ENCODE peak calls at places on chromosomes 13 and 19, in five cellular contexts. P is suprapubic skin, D is spleen, M is sigmoid colon, F is prostate gland. G is an unnamed sample.

GRCh38 chr13:80473695-80474094 is 132.8 kb upstream of the SPRY2 start:
- DNase-seq in D (no peak), P (no peak), M (no peak), F (no peak), G (no peak)

GRCh38 chr13:23898101-23898500 is 799 bp upstream of the C1QTNF9B start:
- DNase-seq in M (peak; percentile 85), D (no peak), P (no peak), F (no peak), G (peak; percentile 19)

GRCh38 chr13:45827318-45827717 is 24.2 kb downstream of the SIAH3 start:
- DNase-seq in P (no peak), F (no peak), D (no peak), M (no peak), G (no peak)

GRCh38 chr13:29858231-29858630 is 7.8 kb upstream of the UBL3 start:
- DNase-seq in F (no peak), D (no peak), P (no peak), M (no peak), G (no peak)

GRCh38 chr19:17021328-17021727 is 5.3 kb downstream of the CPAMD8 start:
- DNase-seq in D (no peak), M (no peak), P (no peak), F (no peak), G (no peak)

GRCh38 chr19:29376855-29377354 is 148.9 kb upstream of the VSTM2B start:
- DNase-seq in F (no peak), D (peak; percentile 41), M (no peak), P (peak; percentile 14), G (no peak)

GRCh38 chr13:58059624-58060023 is 428.1 kb downstream of the PCDH17 start:
- DNase-seq in F (no peak), P (no peak), M (no peak), D (no peak), G (no peak)

GRCh38 chr13:36752673-36753072 is 66.3 kb upstream of the RFXAP start:
- DNase-seq in P (no peak), F (no peak), M (no peak), D (no peak), G (no peak)

GRCh38 chr13:51674276-51674675 is 90.0 kb downstream of the WDFY2 start:
- DNase-seq in M (no peak), F (peak; percentile 90), D (no peak), P (peak; percentile 74), G (peak; percentile 53)

GRCh38 chr13:44354322-44354721 is 19.3 kb upstream of the SERP2 start:
- DNase-seq in F (no peak), M (no peak), P (no peak), D (no peak), G (no peak)

GRCh38 chr13:20544186-20544914 is 18.7 kb upstream of the CRYL1 start:
- DNase-seq in M (no peak), P (no peak), F (no peak), D (no peak), G (no peak)

GRCh38 chr13:22726721-22727120 is 454.1 kb upstream of the SGCG start:
- DNase-seq in F (no peak), P (no peak), D (no peak), M (no peak), G (no peak)

GRCh38 chr13:52845334-52845761 is 3.1 kb downstream of the PCDH8 start:
- DNase-seq in M (no peak), P (no peak), D (no peak), F (no peak), G (no peak)

GRCh38 chr19:5210556-5210955 is 130.1 kb downstream of the PTPRS start:
- DNase-seq in F (no peak), M (no peak), P (no peak), D (no peak), G (no peak)

GRCh38 chr13:19572280-19572679 is 10.9 kb upstream of the TPTE2 start:
- DNase-seq in F (no peak), M (no peak), D (no peak), P (no peak), G (no peak)

GRCh38 chr13:38202730-38203129 is 146.9 kb upstream of the UFM1 start:
- DNase-seq in M (no peak), P (no peak), D (no peak), F (no peak), G (no peak)

GRCh38 chr13:44425815-44426078 is 52.1 kb downstream of the SERP2 start:
- DNase-seq in F (no peak), M (no peak), P (no peak), D (no peak), G (no peak)

GRCh38 chr13:99686944-99687382 is 185.7 kb downstream of the TM9SF2 start:
- DNase-seq in M (no peak), D (no peak), P (no peak), F (no peak), G (peak; percentile 60)

GRCh38 chr13:59480857-59481256 is 682.9 kb downstream of the DIAPH3 start:
- DNase-seq in F (no peak), D (no peak), M (no peak), P (no peak), G (no peak)

GRCh38 chr19:39217094-39217493 is 13.0 kb upstream of the SYCN start:
- DNase-seq in M (no peak), P (no peak), F (no peak), D (no peak), G (no peak)

GRCh38 chr19:7971553-7972520 is 28.4 kb upstream of the TIMM44 start:
- DNase-seq in P (no peak), M (no peak), F (no peak), D (peak; percentile 74), G (no peak)

GRCh38 chr13:99982021-99982740 is 597 bp downstream of the ZIC2 start:
- DNase-seq in D (peak; percentile 80), P (no peak), F (no peak), M (no peak), G (no peak)

GRCh38 chr13:112444001-112444311 is 67.8 kb downstream of the SPACA7 start:
- DNase-seq in P (no peak), D (peak; percentile 78), M (peak; percentile 76), F (peak; percentile 36), G (peak; percentile 71)

GRCh38 chr13:91383836-91384235 is 14.6 kb upstream of the GPC5 start:
- DNase-seq in D (no peak), F (no peak), P (no peak), M (no peak), G (no peak)

GRCh38 chr19:11375143-11375948 is 880 bp downstream of the SWSAP1 start:
- DNase-seq in F (peak; percentile 41), M (peak; percentile 84), D (peak; percentile 95), P (no peak), G (peak; percentile 74)
- TF ChIP-seq POLR2A in F (peak; percentile 82), M (peak; percentile 46), D (no peak), P (no peak), G (peak; percentile 74)

GRCh38 chr19:33770107-33770506 is 26.6 kb upstream of the KCTD15 start:
- DNase-seq in D (no peak), F (no peak), M (no peak), P (no peak), G (no peak)

GRCh38 chr19:33772102-33772857 is 24.4 kb upstream of the KCTD15 start:
- DNase-seq in D (peak; percentile 72), F (no peak), M (no peak), P (no peak), G (no peak)

GRCh38 chr19:33772858-33773180 is 23.9 kb upstream of the KCTD15 start:
- DNase-seq in D (no peak), P (no peak), F (no peak), M (no peak), G (no peak)

GRCh38 chr19:33769208-33769607 is 27.5 kb upstream of the KCTD15 start:
- DNase-seq in P (no peak), D (no peak), F (no peak), M (no peak), G (no peak)

GRCh38 chr19:33771308-33772101 is 25.2 kb upstream of the KCTD15 start:
- DNase-seq in D (peak; percentile 87), F (peak; percentile 72), P (no peak), M (peak; percentile 81), G (peak; percentile 73)
- TF ChIP-seq POLR2AphosphoS5 in D (no peak), F (no peak), P (no peak), M (no peak), G (no peak)

GRCh38 chr13:42017264-42017663 is 31.2 kb upstream of the DGKH start:
- DNase-seq in D (no peak), P (no peak), M (no peak), F (peak; percentile 23), G (no peak)
- H3K4me1 ChIP-seq in D (no peaks in the 10 kb centered on the region), P (peaks cover 1% of the 10 kb centered on the region), M (no peaks in the 10 kb centered on the region), F (no peaks in the 10 kb centered on the region), G (no peaks in the 10 kb centered on the region)

GRCh38 chr19:49579193-49579592 is 1.2 kb downstream of the NOSIP start:
- DNase-seq in D (no peak), M (no peak), F (no peak), P (no peak), G (no peak)

GRCh38 chr19:49581007-49581508 is at the start of gene PRRG2:
- DNase-seq in F (peak; percentile 51), P (peak; percentile 70), D (no peak), M (no peak), G (peak; percentile 70)

GRCh38 chr19:49583239-49583638 is 2.1 kb downstream of the PRRG2 start:
- DNase-seq in F (no peak), M (no peak), P (no peak), D (no peak), G (no peak)

GRCh38 chr19:49579947-49580263 is 451 bp downstream of the NOSIP start:
- DNase-seq in M (no peak), P (no peak), D (no peak), F (no peak), G (no peak)

DNA sequence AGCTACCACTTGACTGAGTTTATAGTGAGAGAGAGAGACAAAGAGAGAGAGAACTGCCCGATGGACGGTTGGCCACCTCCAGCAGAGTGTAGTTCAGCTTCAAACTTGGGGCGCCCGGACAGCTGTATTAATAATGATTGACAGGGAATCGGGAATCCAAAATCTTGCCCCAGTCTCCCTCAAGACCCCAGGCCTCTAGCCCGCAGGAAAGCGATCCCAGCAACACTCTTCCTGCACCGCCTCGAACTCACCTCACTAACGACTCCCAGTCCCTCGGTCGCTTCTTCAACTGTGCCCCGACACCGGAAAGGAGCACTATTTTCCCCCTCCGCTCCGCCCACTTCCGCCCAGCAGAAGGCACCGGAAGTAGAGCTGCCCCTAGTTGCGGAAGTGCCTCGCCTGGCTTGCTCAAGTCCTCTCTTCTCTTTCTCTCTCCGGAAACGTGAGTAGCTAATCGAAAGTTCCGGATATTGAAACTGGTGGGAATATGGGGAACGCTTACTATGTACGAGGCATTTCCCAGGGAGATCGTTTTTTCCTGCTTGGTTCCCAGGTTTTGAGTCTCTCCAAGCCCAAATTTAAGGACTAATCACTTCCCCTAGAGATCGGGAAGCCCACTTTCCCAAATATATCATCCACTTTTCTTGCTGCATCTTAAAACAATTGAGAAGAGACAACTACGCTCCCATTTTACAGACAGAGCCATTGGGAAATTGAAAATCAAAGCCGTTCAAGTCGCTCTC is at the start of gene NOSIP:
- DNase-seq in M (peak; percentile 98), D (peak; percentile 96), P (peak; percentile 97), F (peak; percentile 95), G (peak; percentile 98)
- TF ChIP-seq POLR2A in M (peak; percentile 89), D (peak; percentile 56), P (no peak), F (peak; percentile 93), G (peak; percentile 95)

G was measured in transverse colon.